ENCODE peak calls at places on chromosome X, in six cellular contexts. F, V, R, N, C and T are unnamed samples. For H3K9me3, the result is how much of the 10 kb centered on the place peaks cover.

GRCh38 chrX:133985164-133986007 is at the start of gene GPC3:
- DNase-seq in F (peak), V (peak), R (peak), N (peak), C (no peak), T (peak)

GRCh38 chrX:8724176-8724757 is 7.7 kb downstream of the ANOS1 start:
- DNase-seq in F (no peak), V (peak), R (no peak), N (no peak), C (peak), T (no peak)

GRCh38 chrX:154411981-154412340 is 622 bp downstream of the TAFAZZIN start:
- DNase-seq in F (peak), V (peak), R (peak), N (peak), C (peak), T (peak)

GRCh38 chrX:1477801-1478458 is 25.2 kb upstream of the ASMTL start:
- DNase-seq in F (no peak), V (no peak), R (no peak), N (no peak), C (no peak), T (no peak)

GRCh38 chrX:103155201-103155600 is 59.7 kb upstream of the BEX4 start:
- DNase-seq in F (no peak), V (no peak), R (no peak), N (no peak), C (no peak), T (no peak)

GRCh38 chrX:7067266-7067665 is 80.2 kb upstream of the STS start:
- DNase-seq in F (no peak), V (no peak), R (no peak), N (no peak), C (no peak), T (no peak)

GRCh38 chrX:19585370-19586082 is 70.2 kb upstream of the MAP3K15 start:
- DNase-seq in F (no peak), V (no peak), R (no peak), N (no peak), C (no peak), T (no peak)

GRCh38 chrX:21741869-21742701 is 15.8 kb downstream of the SMPX start:
- DNase-seq in F (no peak), V (no peak), R (no peak), N (no peak), C (no peak), T (no peak)

GRCh38 chrX:129193357-129193756 is 329.9 kb downstream of the SMARCA1 start:
- DNase-seq in F (peak), V (no peak), R (no peak), N (peak), C (no peak), T (peak)

GRCh38 chrX:23838953-23839352 is 56.0 kb downstream of the SAT1 start:
- DNase-seq in F (no peak), V (no peak), R (no peak), N (no peak), C (peak), T (no peak)
- H3K4me3 ChIP-seq in F (no peak), V (no peak), R (no peak), N (no peak), C (peak), T (no peak)

GRCh38 chrX:69746051-69746450 is 130.1 kb downstream of the EDA start:
- DNase-seq in F (no peak), V (no peak), R (no peak), N (no peak), C (no peak), T (no peak)
- H3K9me3 ChIP-seq in F (under half), V (under half), R (under half), N (under half), C (under half), T (under half)

GRCh38 chrX:69136546-69137331 is 28.5 kb downstream of the PJA1 start:
- DNase-seq in F (no peak), V (no peak), R (no peak), N (peak), C (no peak), T (peak)
- H3K4me3 ChIP-seq in F (no peak), V (no peak), R (peak), N (no peak), C (no peak), T (peak)

DNA sequence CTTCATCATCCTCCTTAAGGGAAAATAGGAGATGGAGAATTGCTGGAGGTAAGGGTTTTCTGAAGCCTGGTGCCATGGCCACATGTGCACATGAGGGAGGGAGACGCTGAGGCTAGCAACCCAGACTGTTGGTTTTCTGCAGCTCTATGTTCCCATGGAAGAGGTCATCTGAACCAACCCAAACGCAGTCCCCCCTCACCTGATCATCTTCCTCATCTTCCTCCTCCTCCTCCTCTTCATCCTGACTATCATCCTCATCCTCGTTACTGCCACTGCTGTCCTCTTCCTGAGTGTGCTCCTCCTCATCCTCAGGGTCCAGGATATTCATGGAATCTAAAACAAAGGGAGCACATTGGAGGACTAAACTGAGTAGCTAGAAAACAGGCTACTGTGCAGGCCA is 124.6 kb downstream of the HUWE1 start:
- DNase-seq in F (no peak), V (no peak), R (no peak), N (no peak), C (no peak), T (no peak)
- H3K9me3 ChIP-seq in F (under half), V (under half), R (under half), N (under half), C (under half), T (under half)